ENCODE peak calls at places on chromosome 2, in four cellular contexts. I, T, C and F are unnamed samples.

GRCh38 chr2:102505290-102505689 is 32.3 kb downstream of the SLC9A4 start:
- DNase-seq in I (no peak), T (peak), C (no peak), F (peak)

GRCh38 chr2:212957184-212957583 is 194.2 kb downstream of the IKZF2 start:
- DNase-seq in I (no peak), T (no peak), C (no peak), F (no peak)

GRCh38 chr2:134282638-134283400 is 28.9 kb downstream of the MGAT5 start:
- DNase-seq in I (no peak), T (no peak), C (peak), F (no peak)

GRCh38 chr2:133953524-133953923 is 300.3 kb upstream of the MGAT5 start:
- DNase-seq in I (no peak), T (no peak), C (peak), F (no peak)

GRCh38 chr2:18584608-18584954 is 4.8 kb downstream of the NT5C1B start:
- DNase-seq in I (no peak), T (no peak), C (no peak), F (peak)

GRCh38 chr2:46066116-46066515 is 231.1 kb upstream of the EPAS1 start:
- DNase-seq in I (no peak), T (no peak), C (no peak), F (no peak)

GRCh38 chr2:118102433-118103082 is 14.3 kb downstream of the INSIG2 start:
- DNase-seq in I (no peak), T (no peak), C (no peak), F (no peak)

GRCh38 chr2:219451626-219452360 is 17.1 kb downstream of the SPEG start:
- DNase-seq in I (no peak), T (no peak), C (no peak), F (no peak)

GRCh38 chr2:85584857-85585780 is 888 bp downstream of the VAMP5 start:
- DNase-seq in I (no peak), T (peak), C (no peak), F (peak)

GRCh38 chr2:129379411-129379810 is 600.1 kb upstream of the RAB6C start:
- DNase-seq in I (no peak), T (no peak), C (no peak), F (no peak)

GRCh38 chr2:215140166-215140707 is 1.8 kb upstream of the ABCA12 start:
- DNase-seq in I (no peak), T (no peak), C (no peak), F (no peak)

GRCh38 chr2:69026026-69026425 is 13.0 kb downstream of the ANTXR1 start:
- DNase-seq in I (peak), T (peak), C (peak), F (peak)

GRCh38 chr2:69720922-69721491 is 20.9 kb upstream of the ANXA4 start:
- DNase-seq in I (no peak), T (no peak), C (no peak), F (no peak)

GRCh38 chr2:42562474-42563144 is 5.8 kb upstream of the MTA3 start:
- DNase-seq in I (no peak), T (peak), C (no peak), F (no peak)

GRCh38 chr2:11263177-11263576 is 81.3 kb downstream of the ROCK2 start:
- DNase-seq in I (no peak), T (no peak), C (no peak), F (no peak)

GRCh38 chr2:63712748-63713147 is 124.0 kb downstream of the MDH1 start:
- DNase-seq in I (peak), T (no peak), C (no peak), F (no peak)

GRCh38 chr2:98902209-98903063 is 33.6 kb downstream of the CRACDL start:
- DNase-seq in I (no peak), T (no peak), C (no peak), F (no peak)

GRCh38 chr2:84830758-84831500 is 50.0 kb downstream of the TRABD2A start:
- DNase-seq in I (peak), T (no peak), C (no peak), F (peak)

GRCh38 chr2:118227698-118228508 is 139.6 kb downstream of the INSIG2 start:
- DNase-seq in I (no peak), T (no peak), C (no peak), F (no peak)

GRCh38 chr2:148888003-148888501 is 13.0 kb downstream of the KIF5C start:
- DNase-seq in I (peak), T (peak), C (no peak), F (peak)

GRCh38 chr2:20624884-20625485 is 25.9 kb downstream of the HS1BP3 start:
- DNase-seq in I (no peak), T (no peak), C (no peak), F (no peak)

GRCh38 chr2:139259422-139260051 is 479.3 kb upstream of the NXPH2 start:
- DNase-seq in I (no peak), T (peak), C (no peak), F (no peak)

GRCh38 chr2:873027-873426 is 77.6 kb upstream of the SNTG2 start:
- DNase-seq in I (no peak), T (no peak), C (no peak), F (no peak)

GRCh38 chr2:120109186-120110061 is 96.5 kb downstream of the EPB41L5 start:
- DNase-seq in I (no peak), T (peak), C (peak), F (no peak)

GRCh38 chr2:3585239-3586109 is 9.4 kb upstream of the COLEC11 start:
- DNase-seq in I (no peak), T (peak), C (no peak), F (no peak)

GRCh38 chr2:176461686-176462376 is 192.6 kb downstream of the MTX2 start:
- DNase-seq in I (no peak), T (no peak), C (no peak), F (no peak)

GRCh38 chr2:33344230-33344629 is 132.2 kb upstream of the RASGRP3 start:
- DNase-seq in I (no peak), T (no peak), C (no peak), F (no peak)

GRCh38 chr2:150919899-150920298 is 341.8 kb downstream of the RBM43 start:
- DNase-seq in I (no peak), T (no peak), C (no peak), F (no peak)

GRCh38 chr2:235605999-235606715 is 112.3 kb downstream of the AGAP1 start:
- DNase-seq in I (peak), T (no peak), C (no peak), F (peak)

GRCh38 chr2:121925466-121925865 is 170.0 kb downstream of the TSN start:
- DNase-seq in I (no peak), T (no peak), C (no peak), F (no peak)

GRCh38 chr2:191626497-191627151 is 51.3 kb upstream of the NABP1 start:
- DNase-seq in I (no peak), T (no peak), C (no peak), F (no peak)

GRCh38 chr2:16063251-16063850 is 123.0 kb downstream of the MYCN start:
- DNase-seq in I (no peak), T (no peak), C (no peak), F (no peak)

GRCh38 chr2:148658807-148659722 is 14.5 kb downstream of the EPC2 start:
- DNase-seq in I (no peak), T (no peak), C (no peak), F (no peak)

GRCh38 chr2:103401621-103402020 is 639.8 kb downstream of the TMEM182 start:
- DNase-seq in I (peak), T (peak), C (no peak), F (peak)

GRCh38 chr2:187497858-187498463 is 49.9 kb upstream of the CALCRL start:
- DNase-seq in I (peak), T (no peak), C (peak), F (peak)
- H3K27ac ChIP-seq in I (no peak), T (no peak), C (no peak), F (no peak)

GRCh38 chr2:195445639-195446038 is 211.4 kb upstream of the SLC39A10 start:
- DNase-seq in I (no peak), T (no peak), C (no peak), F (no peak)
- TF ChIP-seq EZH2phosphoT487 in I (no peak), T (no peak), C (no peak), F (no peak)

DNA sequence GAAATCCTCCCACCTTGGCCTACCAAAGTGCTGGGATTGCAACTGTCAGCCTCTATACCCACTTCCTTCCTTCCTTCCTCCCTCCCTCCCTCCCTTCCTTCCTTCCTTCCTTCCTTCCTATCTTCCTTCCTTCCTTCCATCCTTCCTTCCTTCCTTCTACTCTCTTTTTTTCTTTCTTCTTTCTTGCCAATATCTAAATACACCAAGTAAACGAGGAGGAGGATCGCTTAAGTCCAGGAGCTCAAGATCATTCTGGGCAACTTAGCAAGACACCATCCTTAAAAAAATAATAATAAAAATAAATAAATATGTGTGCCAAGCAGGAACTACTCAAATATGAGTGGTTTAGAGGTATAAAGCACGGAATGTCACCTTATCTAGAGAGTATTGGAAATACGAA is 249.4 kb upstream of the TRIB2 start:
- DNase-seq in I (no peak), T (no peak), C (no peak), F (no peak)
- H3K27ac ChIP-seq in I (no peak), T (no peak), C (no peak), F (no peak)

GRCh38 chr2:101277111-101277510 is 24.4 kb downstream of the CNOT11 start:
- DNase-seq in I (no peak), T (peak), C (no peak), F (no peak)
- TF ChIP-seq EZH2phosphoT487 in I (no peak), T (no peak), C (no peak), F (no peak)

DNA sequence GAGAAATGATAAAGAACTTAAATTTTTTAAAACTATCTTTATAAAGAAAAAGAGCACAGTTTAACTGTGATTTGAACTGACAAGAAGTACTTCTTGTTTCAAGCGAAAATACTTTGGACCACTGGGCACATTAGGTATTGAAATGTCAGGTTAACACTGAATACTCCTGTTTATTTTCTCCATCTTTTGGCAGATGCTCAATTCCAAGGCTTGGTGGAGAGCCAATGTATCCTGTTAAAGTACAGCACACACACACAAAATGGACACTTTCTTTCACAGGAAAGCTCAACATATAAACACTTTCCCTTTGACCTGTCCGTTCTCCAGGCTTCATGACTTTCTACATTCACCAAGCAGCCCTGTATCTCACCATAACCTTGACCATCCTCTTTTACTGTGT is 32.6 kb upstream of the SP3 start:
- DNase-seq in I (no peak), T (no peak), C (no peak), F (no peak)
- H3K27ac ChIP-seq in I (no peak), T (no peak), C (no peak), F (no peak)

GRCh38 chr2:239396881-239397681 is 3.7 kb downstream of the HDAC4 start:
- DNase-seq in I (no peak), T (no peak), C (peak), F (peak)
- TF ChIP-seq EZH2phosphoT487 in I (no peak), T (no peak), C (no peak), F (no peak)

GRCh38 chr2:190179754-190180312 is 117.3 kb upstream of the MSTN start:
- DNase-seq in I (peak), T (no peak), C (no peak), F (no peak)
- H3K27ac ChIP-seq in I (no peak), T (no peak), C (no peak), F (no peak)